ENCODE peak calls at places on chromosomes 6 and 20, in six cellular contexts. B, Y, E, P, U and Q are unnamed samples.
A peak's percentile ranks its signal among the peaks of the same experiment; 100 is the strongest.

GRCh38 chr6:140203611-140204553 is 829.4 kb upstream of the CITED2 start:
- DNase-seq in P (no peak), Y (no peak), E (no peak), U (no peak), B (no peak), Q (no peak)

GRCh38 chr6:56899311-56899710 is 55.6 kb upstream of the BEND6 start:
- DNase-seq in B (no peak), P (no peak), E (no peak), U (no peak), Y (no peak), Q (no peak)

GRCh38 chr6:37109714-37110454 is 60.1 kb upstream of the PIM1 start:
- DNase-seq in U (no peak), P (no peak), B (no peak), E (no peak), Y (no peak), Q (no peak)

GRCh38 chr20:50642288-50642803 is 49.0 kb downstream of the RIPOR3 start:
- DNase-seq in U (peak; percentile 95), B (no peak), Y (no peak), E (no peak), P (no peak), Q (no peak)

GRCh38 chr20:51387125-51387865 is 155.2 kb downstream of the NFATC2 start:
- DNase-seq in P (no peak), Y (no peak), E (no peak), U (no peak), B (no peak), Q (no peak)

GRCh38 chr20:16301981-16302380 is 271.3 kb downstream of the KIF16B start:
- DNase-seq in U (no peak), P (no peak), E (no peak), Y (no peak), B (no peak), Q (no peak)

GRCh38 chr20:61731363-61732181 is 334.1 kb downstream of the TAF4 start:
- DNase-seq in P (peak; percentile 8), Y (no peak), E (no peak), B (peak; percentile 39), U (no peak), Q (no peak)

GRCh38 chr6:20416063-20416454 is 14.4 kb downstream of the E2F3 start:
- DNase-seq in P (no peak), U (no peak), E (no peak), B (no peak), Y (no peak), Q (no peak)

GRCh38 chr6:10465633-10466499 is 51.0 kb upstream of the TFAP2A start:
- DNase-seq in P (peak; percentile 69), Y (peak; percentile 24), U (peak; percentile 67), E (no peak), B (no peak), Q (peak; percentile 75)

GRCh38 chr6:75874224-75874623 is 125.2 kb downstream of the MYO6 start:
- DNase-seq in U (no peak), E (no peak), Y (no peak), B (no peak), P (no peak), Q (no peak)

GRCh38 chr20:46023999-46024398 is 5.0 kb upstream of the SLC12A5 start:
- DNase-seq in Y (no peak), E (no peak), P (no peak), U (no peak), B (no peak), Q (no peak)

GRCh38 chr6:148037496-148037895 is 305.1 kb upstream of the SASH1 start:
- DNase-seq in U (no peak), P (no peak), B (no peak), E (no peak), Y (no peak), Q (no peak)

GRCh38 chr6:94721459-94721858 is 855.9 kb upstream of the MANEA start:
- DNase-seq in P (no peak), E (no peak), Y (no peak), U (no peak), B (no peak), Q (no peak)
- TF ChIP-seq CTCF in P (no peak), E (no peak), Y (no peak), U (no peak), B (no peak), Q (no peak)

GRCh38 chr6:31806470-31807272 is at the start of gene LSM2:
- DNase-seq in E (peak; percentile 98), P (peak; percentile 98), U (peak; percentile 98), B (peak; percentile 99), Y (peak; percentile 97), Q (peak; percentile 99)
- TF ChIP-seq CTCF in E (peak; percentile 57), P (peak; percentile 27), U (peak; percentile 47), B (peak; percentile 19), Y (peak; percentile 46), Q (no peak)

GRCh38 chr20:41571006-41571405 is 47.2 kb downstream of the CHD6 start:
- DNase-seq in P (no peak), E (no peak), U (no peak), Y (no peak), B (no peak), Q (no peak)

GRCh38 chr20:41574802-41575389 is 43.3 kb downstream of the CHD6 start:
- DNase-seq in P (no peak), Y (no peak), B (no peak), E (no peak), U (no peak), Q (no peak)

GRCh38 chr20:41570552-41570951 is 47.6 kb downstream of the CHD6 start:
- DNase-seq in P (no peak), E (no peak), B (no peak), U (no peak), Y (no peak), Q (no peak)

GRCh38 chr20:41573955-41574354 is 44.2 kb downstream of the CHD6 start:
- DNase-seq in U (no peak), Y (no peak), P (no peak), B (no peak), E (no peak), Q (no peak)

DNA sequence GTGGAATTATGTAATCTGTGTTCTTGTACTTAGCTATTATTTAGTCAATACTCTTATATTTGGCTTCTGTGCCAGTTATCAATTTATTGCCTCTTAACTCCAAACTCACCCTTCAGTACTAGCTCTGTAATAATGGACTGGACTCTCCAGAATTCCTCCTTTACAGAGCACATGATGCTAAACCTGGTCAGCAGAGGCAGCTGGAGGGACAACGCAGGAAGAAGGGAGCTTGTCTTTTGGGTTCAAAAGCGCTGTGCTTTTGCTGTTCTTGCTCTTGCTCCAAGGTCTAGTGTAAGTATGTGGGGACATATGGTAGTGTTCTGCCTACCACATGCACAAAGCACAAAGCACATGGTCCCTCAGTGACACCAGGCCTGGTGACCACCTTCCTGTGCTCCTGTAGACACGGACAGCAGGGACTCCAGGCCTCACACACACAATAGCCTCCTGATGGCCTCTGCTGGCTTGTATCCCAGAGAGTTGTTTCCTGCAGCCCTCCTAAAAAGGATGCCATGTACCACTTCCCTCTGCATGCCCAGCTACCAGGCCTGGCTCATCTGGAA is 46.1 kb downstream of the CHD6 start:
- DNase-seq in B (no peak), P (no peak), U (no peak), Y (no peak), E (no peak), Q (no peak)
- TF ChIP-seq CTCF in B (no peak), P (no peak), U (no peak), Y (no peak), E (no peak), Q (no peak)

GRCh38 chr6:132401120-132401940 is at the start of gene MOXD1:
- DNase-seq in Y (peak; percentile 61), U (no peak), E (no peak), B (peak; percentile 52), P (peak; percentile 17), Q (peak; percentile 77)
- TF ChIP-seq CTCF in Y (no peak), U (no peak), E (no peak), B (no peak), P (no peak), Q (no peak)